ENCODE peak calls at places on chromosomes 7 and 10, in seven cellular contexts. L is stimulated activated naive CD8-positive, alpha-beta T cell treated with anti-CD3 and anti-CD28 coated beads, Interleukin-15, Interleukin-2, amounts not matched to agents 100 U/mL and 50 U/mL, for 24 hours; F is Caki2; V is endothelial cell of umbilical vein; D is GM03348; N is ELR; T is non-pigmented ciliary epithelial cell. H is an unnamed sample.

GRCh38 chr7:149493366-149493765 is 4.2 kb downstream of the ZNF746 start:
- DNase-seq in L (no peak), F (no peak), V (no peak), D (no peak), N (no peak), T (no peak), H (no peak)

GRCh38 chr10:109327266-109327665 is 596.0 kb downstream of the XPNPEP1 start:
- DNase-seq in L (no peak), F (no peak), V (no peak), D (no peak), N (peak), T (no peak), H (no peak)

GRCh38 chr7:22814261-22815208 is 8.1 kb downstream of the TOMM7 start:
- DNase-seq in L (no peak), F (peak), V (no peak), D (peak), N (peak), T (peak), H (peak)

GRCh38 chr10:11381511-11381910 is 229.9 kb downstream of the USP6NL start:
- DNase-seq in L (no peak), F (no peak), V (no peak), D (no peak), N (no peak), T (no peak), H (no peak)

GRCh38 chr10:127973810-127974311 is 67.0 kb downstream of the PTPRE start:
- DNase-seq in L (no peak), F (no peak), V (peak), D (no peak), N (peak), T (no peak), H (no peak)

GRCh38 chr10:25082276-25083204 is 66.1 kb downstream of the THNSL1 start:
- DNase-seq in L (no peak), F (no peak), V (no peak), D (no peak), N (no peak), T (no peak), H (no peak)

GRCh38 chr7:113657603-113658002 is 261.2 kb downstream of the PPP1R3A start:
- DNase-seq in L (no peak), F (no peak), V (no peak), D (no peak), N (peak), T (no peak), H (no peak)

GRCh38 chr10:110171032-110171431 is 36.4 kb upstream of the MXI1 start:
- DNase-seq in L (no peak), F (peak), V (no peak), D (peak), N (peak), T (no peak), H (no peak)

GRCh38 chr10:26799342-26799741 is 61.4 kb downstream of the ABI1 start:
- DNase-seq in L (no peak), F (no peak), V (peak), D (no peak), N (no peak), T (no peak), H (no peak)

GRCh38 chr7:39291644-39292411 is 274.4 kb upstream of the YAE1 start:
- DNase-seq in L (no peak), F (no peak), V (no peak), D (no peak), N (no peak), T (no peak), H (no peak)

GRCh38 chr10:17217661-17218306 is 10.3 kb upstream of the VIM start:
- DNase-seq in L (no peak), F (no peak), V (no peak), D (peak), N (peak), T (no peak), H (no peak)

GRCh38 chr7:108598153-108598552 is 28.5 kb downstream of the DNAJB9 start:
- DNase-seq in L (no peak), F (no peak), V (no peak), D (no peak), N (no peak), T (no peak), H (no peak)

GRCh38 chr7:55474944-55475911 is 97.1 kb downstream of the VOPP1 start:
- DNase-seq in L (no peak), F (no peak), V (no peak), D (no peak), N (no peak), T (no peak), H (no peak)

GRCh38 chr7:134024729-134025128 is 102.4 kb upstream of the LRGUK start:
- DNase-seq in L (no peak), F (no peak), V (no peak), D (no peak), N (no peak), T (no peak), H (no peak)

GRCh38 chr10:50312464-50313437 is 61.4 kb upstream of the ASAH2 start:
- DNase-seq in L (no peak), F (no peak), V (no peak), D (peak), N (peak), T (peak), H (no peak)

GRCh38 chr7:516216-516605 is 3.4 kb downstream of the PDGFA start:
- DNase-seq in L (no peak), F (no peak), V (no peak), D (no peak), N (peak), T (no peak), H (no peak)